ENCODE peak calls at places on chromosomes 4 and X, in ten cellular contexts. B is uterus, P is cardiac muscle cell, E is tibial nerve, I is body of pancreas, O is tibial artery, N is psoas muscle, Q is pancreas, X is keratinocyte, J is stomach. U is an unnamed sample.

GRCh38 chr4:153451931-153452660 is 14.1 kb upstream of the TMEM131L start:
- DNase-seq in B (no peak), P (no peak), E (no peak), I (peak; percentile 53), O (no peak), N (no peak), Q (peak; percentile 48), X (no peak), J (no peak), U (no peak)

GRCh38 chr4:69322055-69322454 is 41.8 kb downstream of the UGT2B28 start:
- DNase-seq in B (no peak), P (peak; percentile 65), E (no peak), I (no peak), O (no peak), N (no peak), Q (no peak), X (no peak), J (no peak), U (no peak)

GRCh38 chr4:150581611-150582010 is 340 bp upstream of the MAB21L2 start:
- DNase-seq in B (no peak), P (peak; percentile 57), E (no peak), I (no peak), O (no peak), N (no peak), Q (no peak), X (no peak), J (no peak), U (no peak)

GRCh38 chr4:128565565-128566186 is 243.8 kb upstream of the JADE1 start:
- DNase-seq in B (peak; percentile 32), P (peak; percentile 67), E (no peak), I (peak; percentile 77), O (no peak), N (peak; percentile 30), Q (peak; percentile 60), X (no peak), J (peak; percentile 74), U (no peak)

GRCh38 chr4:25467843-25468242 is 90.8 kb downstream of the ANAPC4 start:
- DNase-seq in B (no peak), P (peak; percentile 10), E (no peak), I (no peak), O (no peak), N (no peak), Q (no peak), X (no peak), J (no peak), U (no peak)

GRCh38 chr4:151408380-151408629 is 671 bp upstream of the FHIP1A start:
- DNase-seq in B (no peak), P (no peak), E (no peak), I (no peak), O (no peak), N (no peak), Q (no peak), X (no peak), J (no peak), U (no peak)

GRCh38 chr4:127793528-127793927 is 11.4 kb downstream of the HSPA4L start:
- DNase-seq in B (no peak), P (no peak), E (no peak), I (no peak), O (no peak), N (no peak), Q (no peak), X (no peak), J (no peak), U (no peak)

GRCh38 chr4:36244257-36245084 is at the start of gene ARAP2:
- DNase-seq in B (peak; percentile 56), P (peak; percentile 12), E (peak; percentile 37), I (peak; percentile 76), O (peak; percentile 23), N (peak; percentile 55), Q (peak; percentile 70), X (no peak), J (peak; percentile 80), U (peak; percentile 73)

GRCh38 chr4:165794834-165795233 is 78.2 kb upstream of the TLL1 start:
- DNase-seq in B (no peak), P (no peak), E (no peak), I (no peak), O (no peak), N (no peak), Q (no peak), X (no peak), J (no peak), U (no peak)

GRCh38 chrX:69107231-69107739 is 58.0 kb downstream of the PJA1 start:
- DNase-seq in B (peak; percentile 44), P (peak; percentile 72), E (no peak), I (peak; percentile 42), O (no peak), N (no peak), Q (peak; percentile 51), X (no peak), J (peak; percentile 27), U (no peak)

GRCh38 chrX:82813671-82814078 is 694.4 kb upstream of the POU3F4 start:
- DNase-seq in B (no peak), P (peak; percentile 0), E (no peak), I (no peak), O (no peak), N (no peak), Q (no peak), X (peak; percentile 85), J (no peak), U (peak; percentile 23)

GRCh38 chr4:13986533-13986932 is 359.0 kb upstream of the BOD1L1 start:
- DNase-seq in B (no peak), P (no peak), E (no peak), I (no peak), O (no peak), N (no peak), Q (no peak), X (no peak), J (no peak), U (no peak)

GRCh38 chr4:24970635-24971034 is 57.8 kb upstream of the CCDC149 start:
- DNase-seq in B (no peak), P (no peak), E (no peak), I (no peak), O (no peak), N (no peak), Q (no peak), X (no peak), J (no peak), U (no peak)

GRCh38 chr4:66252291-66252690 is 582.0 kb upstream of the EPHA5 start:
- DNase-seq in B (no peak), P (peak; percentile 12), E (no peak), I (no peak), O (no peak), N (no peak), Q (no peak), X (no peak), J (no peak), U (no peak)
- TF ChIP-seq CTCF in B (no peak), P (peak; percentile 30), E (no peak), I (no peak), O (no peak), N (no peak), Q (no peak), X (no peak), J (no peak), U (no peak)

GRCh38 chr4:108702960-108703359 is 52.6 kb downstream of the OSTC start:
- DNase-seq in B (no peak), P (peak; percentile 44), E (no peak), I (no peak), O (no peak), N (no peak), Q (no peak), X (no peak), J (no peak), U (no peak)
- H3K27ac ChIP-seq in B (no peak overlapping the region), P (no peak overlapping the region), E (no peak overlapping the region), I (no peak overlapping the region), O (no peak overlapping the region), N (no peak overlapping the region), Q (no peak overlapping the region), X (no peak overlapping the region), J (no peak overlapping the region), U (no peak overlapping the region)

GRCh38 chrX:16855363-16856075 is 14.6 kb downstream of the RBBP7 start:
- DNase-seq in B (no peak), P (no peak), E (no peak), I (no peak), O (no peak), N (no peak), Q (no peak), X (no peak), J (no peak), U (no peak)

GRCh38 chrX:16853537-16853936 is 16.6 kb downstream of the RBBP7 start:
- DNase-seq in B (no peak), P (no peak), E (no peak), I (no peak), O (no peak), N (no peak), Q (no peak), X (no peak), J (no peak), U (no peak)

GRCh38 chrX:16851827-16852226 is 18.3 kb downstream of the RBBP7 start:
- DNase-seq in B (no peak), P (no peak), E (no peak), I (no peak), O (no peak), N (no peak), Q (no peak), X (no peak), J (no peak), U (no peak)

GRCh38 chrX:16851421-16851820 is 18.7 kb downstream of the RBBP7 start:
- DNase-seq in B (no peak), P (no peak), E (no peak), I (no peak), O (no peak), N (no peak), Q (no peak), X (no peak), J (no peak), U (no peak)

DNA sequence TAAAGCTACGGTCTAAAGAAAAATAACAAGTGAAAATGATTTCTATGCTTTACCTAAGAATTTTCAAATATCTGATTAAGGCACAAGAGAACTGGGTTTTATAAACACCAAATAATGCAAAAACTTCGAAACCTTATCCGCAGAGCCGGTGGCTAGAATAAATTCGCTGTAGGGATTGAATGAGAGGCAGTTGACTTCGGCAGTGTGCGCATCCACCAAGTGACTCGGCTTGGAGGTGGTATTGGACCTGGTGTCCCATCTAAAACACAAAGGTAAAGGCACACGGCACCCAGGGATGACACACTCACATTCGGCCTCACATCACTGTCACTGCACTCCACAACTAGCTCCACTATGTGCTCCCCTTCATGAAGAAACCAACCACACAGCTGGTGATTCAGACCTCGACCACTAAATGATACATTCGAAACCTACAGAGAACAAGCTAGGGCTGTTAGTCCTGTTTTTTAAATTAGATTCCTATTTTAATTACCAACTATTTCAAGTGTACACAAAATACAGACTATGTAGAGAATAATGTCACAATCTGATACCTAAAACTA is 17.5 kb downstream of the RBBP7 start:
- DNase-seq in B (no peak), P (no peak), E (no peak), I (no peak), O (no peak), N (no peak), Q (no peak), X (no peak), J (no peak), U (no peak)
- H3K36me3 ChIP-seq in B (no peaks in the 10 kb centered on the region), P (peaks cover 81% of the 10 kb centered on the region), E (peaks cover 57% of the 10 kb centered on the region), I (no peaks in the 10 kb centered on the region), O (no peaks in the 10 kb centered on the region), N (no peaks in the 10 kb centered on the region), Q (peaks cover 17% of the 10 kb centered on the region), X (peaks cover 10% of the 10 kb centered on the region), J (peaks cover 78% of the 10 kb centered on the region), U (no peaks in the 10 kb centered on the region)

DNA sequence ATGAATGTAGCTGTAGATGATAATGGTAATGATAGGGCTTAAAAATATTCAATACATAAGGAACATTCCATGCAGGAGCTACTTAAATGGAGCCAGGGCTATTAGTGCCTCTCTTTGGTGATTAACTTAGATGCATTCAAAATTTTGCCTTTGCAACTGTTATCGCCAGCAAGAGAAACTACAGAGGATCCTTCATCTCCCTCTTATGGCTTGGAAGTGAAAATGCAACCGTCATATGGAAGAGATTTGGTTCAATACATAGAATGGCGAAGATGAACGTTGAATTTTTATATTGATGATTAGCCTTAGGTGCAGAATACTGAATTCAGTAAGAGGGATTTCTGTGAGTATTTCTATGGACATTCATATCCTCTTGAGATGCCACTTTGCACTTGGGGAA is 134.5 kb upstream of the NLGN4X start:
- DNase-seq in B (no peak), P (no peak), E (no peak), I (no peak), O (no peak), N (no peak), Q (no peak), X (no peak), J (no peak), U (no peak)
- TF ChIP-seq CTCF in B (no peak), P (no peak), E (no peak), I (no peak), O (no peak), N (no peak), Q (no peak), X (no peak), J (no peak), U (no peak)